ENCODE peak calls at places on chromosomes 16 and 17, in four cellular contexts. O is neural crest cell, I is AG10803, F is transverse colon. J is an unnamed sample.

GRCh38 chr16:47634126-47634525 is 173.0 kb downstream of the PHKB start:
- DNase-seq in O (no peak), I (no peak), F (no peak), J (no peak)

GRCh38 chr17:17150450-17150804 is 55.7 kb downstream of the PLD6 start:
- DNase-seq in O (no peak), I (no peak), F (no peak), J (no peak)

GRCh38 chr16:79167893-79168292 is 432.6 kb downstream of the MAF start:
- DNase-seq in O (no peak), I (no peak), F (no peak), J (no peak)

GRCh38 chr16:30998852-30999761 is 11.3 kb downstream of the STX1B start:
- DNase-seq in O (no peak), I (peak; percentile 60), F (no peak), J (no peak)

GRCh38 chr16:371729-372521 is 1.6 kb upstream of the MRPL28 start:
- DNase-seq in O (no peak), I (no peak), F (no peak), J (no peak)

GRCh38 chr17:78387982-78388941 is 9.8 kb downstream of the PGS1 start:
- DNase-seq in O (no peak), I (no peak), F (peak; percentile 37), J (no peak)

GRCh38 chr16:81164481-81164880 is 68.3 kb upstream of the GCSH start:
- DNase-seq in O (no peak), I (no peak), F (peak; percentile 22), J (no peak)

GRCh38 chr16:84302111-84302954 is 7.7 kb downstream of the WFDC1 start:
- DNase-seq in O (no peak), I (no peak), F (no peak), J (no peak)

GRCh38 chr16:56859636-56860035 is 5.4 kb upstream of the SLC12A3 start:
- DNase-seq in O (no peak), I (no peak), F (no peak), J (no peak)

GRCh38 chr17:81328925-81329278 is 33.8 kb upstream of the SLC38A10 start:
- DNase-seq in O (no peak), I (no peak), F (no peak), J (no peak)

GRCh38 chr16:1564325-1564724 is 30.9 kb downstream of the TMEM204 start:
- DNase-seq in O (no peak), I (no peak), F (no peak), J (no peak)

GRCh38 chr17:39400547-39401411 is 647 bp downstream of the FBXL20 start:
- DNase-seq in O (no peak), I (peak; percentile 7), F (peak; percentile 30), J (no peak)

GRCh38 chr16:11211061-11211976 is 44.7 kb downstream of the SOCS1 start:
- DNase-seq in O (no peak), I (no peak), F (no peak), J (no peak)
- TF ChIP-seq CTCF in O (no peak), I (no peak), F (no peak), J (peak; percentile 17)

GRCh38 chr17:1200440-1200839 is 20.7 kb upstream of the ABR start:
- DNase-seq in O (no peak), I (no peak), F (no peak), J (no peak)

GRCh38 chr17:1203967-1204291 is 24.1 kb upstream of the ABR start:
- DNase-seq in O (no peak), I (no peak), F (no peak), J (no peak)

GRCh38 chr17:1206016-1206787 is 26.4 kb upstream of the ABR start:
- DNase-seq in O (no peak), I (no peak), F (no peak), J (no peak)

GRCh38 chr17:1201132-1201702 is 21.4 kb upstream of the ABR start:
- DNase-seq in O (no peak), I (no peak), F (no peak), J (no peak)

GRCh38 chr17:1203111-1203966 is 23.6 kb upstream of the ABR start:
- DNase-seq in O (peak; percentile 74), I (peak; percentile 50), F (peak; percentile 61), J (no peak)
- TF ChIP-seq CTCF in O (no peak), I (peak; percentile 9), F (no peak), J (no peak)

GRCh38 chr16:27223226-27223610 is 19.9 kb downstream of the KDM8 start:
- DNase-seq in O (no peak), I (no peak), F (peak; percentile 10), J (no peak)
- TF ChIP-seq CTCF in O (no peak), I (no peak), F (no peak), J (no peak)

GRCh38 chr17:4895676-4896331 is 3.5 kb upstream of the C17orf107 start:
- DNase-seq in O (no peak), I (no peak), F (no peak), J (peak; percentile 16)
- TF ChIP-seq CTCF in O (no peak), I (peak; percentile 6), F (no peak), J (no peak)